ENCODE peak calls at places on chromosome 2, in seven cellular contexts. D is NCI-H2081 treated with DMSO at 0.1 percent for 48 hours; L is cardiac fibroblast; W is astrocyte of the cerebellum; C is CD4-positive, alpha-beta memory T cell; B is GM13976; G is stimulated activated CD4-positive, alpha-beta T cell treated with anti-CD3 and anti-CD28 coated beads, Interleukin-1b, Interleukin-23, amount 100 ng/mL, for 1 hour. S is an unnamed sample.

GRCh38 chr2:239939736-239940483 is 85.2 kb downstream of the NDUFA10 start:
- DNase-seq in D (no peak), L (no peak), W (no peak), C (no peak), B (no peak), G (no peak), S (no peak)

GRCh38 chr2:108626993-108627392 is 92.3 kb upstream of the RANBP2 start:
- DNase-seq in D (no peak), L (no peak), W (no peak), C (no peak), B (no peak), G (no peak), S (no peak)

GRCh38 chr2:102622646-102623045 is 3.3 kb downstream of the SLC9A2 start:
- DNase-seq in D (no peak), L (no peak), W (no peak), C (no peak), B (no peak), G (no peak), S (no peak)

GRCh38 chr2:60470340-60470739 is 83.1 kb downstream of the BCL11A start:
- DNase-seq in D (no peak), L (no peak), W (no peak), C (no peak), B (no peak), G (no peak), S (no peak)

GRCh38 chr2:175585531-175585930 is 404.0 kb upstream of the ATP5MC3 start:
- DNase-seq in D (no peak), L (no peak), W (no peak), C (no peak), B (no peak), G (no peak), S (no peak)

GRCh38 chr2:237471457-237472186 is 15.4 kb upstream of the MLPH start:
- DNase-seq in D (no peak), L (peak), W (no peak), C (no peak), B (peak), G (no peak), S (peak)

GRCh38 chr2:230749111-230749510 is 36.5 kb downstream of the CAB39 start:
- DNase-seq in D (no peak), L (peak), W (no peak), C (no peak), B (no peak), G (no peak), S (peak)

GRCh38 chr2:239255643-239256042 is 145.2 kb downstream of the HDAC4 start:
- DNase-seq in D (no peak), L (no peak), W (no peak), C (no peak), B (no peak), G (no peak), S (no peak)

GRCh38 chr2:204492417-204492816 is 52.9 kb upstream of the PARD3B start:
- DNase-seq in D (no peak), L (no peak), W (no peak), C (no peak), B (no peak), G (no peak), S (no peak)

GRCh38 chr2:142974288-142975024 is 97.0 kb downstream of the KYNU start:
- DNase-seq in D (no peak), L (peak), W (peak), C (no peak), B (no peak), G (no peak), S (peak)

GRCh38 chr2:12918841-12919445 is 202.2 kb downstream of the TRIB2 start:
- DNase-seq in D (no peak), L (peak), W (peak), C (no peak), B (no peak), G (no peak), S (peak)

GRCh38 chr2:157424374-157424773 is 19.5 kb downstream of the CYTIP start:
- DNase-seq in D (no peak), L (no peak), W (no peak), C (no peak), B (no peak), G (no peak), S (no peak)

GRCh38 chr2:146450131-146450530 is 1394.7 kb upstream of the ACVR2A start:
- DNase-seq in D (no peak), L (no peak), W (no peak), C (no peak), B (no peak), G (no peak), S (no peak)

GRCh38 chr2:63840081-63840784 is 1.5 kb upstream of the UGP2 start:
- DNase-seq in D (no peak), L (no peak), W (no peak), C (peak), B (peak), G (no peak), S (no peak)

S was measured in fibroblast of lung.